ENCODE peak calls at places on chromosomes 4 and X, in seven cellular contexts. N is CD8-positive, alpha-beta memory T cell; B is HCEC 1CT; L is lung microvascular endothelial cell; U is NCI-H1105; I is spleen; V is progenitor cell of endocrine pancreas. C is an unnamed sample.

GRCh38 chr4:165312506-165312905 is 15.0 kb upstream of the MSMO1 start:
- DNase-seq in N (no peak), U (no peak), I (no peak), V (no peak), L (no peak), B (peak), C (no peak)

GRCh38 chr4:127155121-127155520 is 477.6 kb upstream of the INTU start:
- DNase-seq in N (no peak), V (no peak), I (no peak), U (no peak), B (no peak), L (no peak), C (no peak)

GRCh38 chr4:177246636-177247584 is 62.8 kb upstream of the NEIL3 start:
- DNase-seq in B (peak), N (no peak), I (no peak), U (no peak), V (no peak), L (no peak), C (no peak)

GRCh38 chrX:110683925-110684324 is 111.7 kb downstream of the CHRDL1 start:
- DNase-seq in U (no peak), I (no peak), N (no peak), B (no peak), V (no peak), L (no peak), C (no peak)

GRCh38 chr4:149344436-149344835 is 471.2 kb downstream of the IQCM start:
- DNase-seq in B (peak), I (no peak), V (no peak), N (no peak), U (no peak), L (peak), C (no peak)

GRCh38 chrX:13366698-13367097 is 46.8 kb upstream of the ATXN3L start:
- DNase-seq in U (no peak), L (no peak), V (no peak), I (no peak), N (no peak), B (no peak), C (no peak)

GRCh38 chr4:16329132-16329796 is 103.0 kb upstream of the TAPT1 start:
- DNase-seq in V (no peak), B (no peak), I (no peak), U (no peak), L (no peak), N (no peak), C (no peak)

GRCh38 chr4:128665514-128665913 is 144.0 kb upstream of the JADE1 start:
- DNase-seq in V (no peak), N (no peak), I (no peak), L (no peak), B (no peak), U (no peak), C (no peak)

GRCh38 chrX:103063918-103064434 is at the start of gene BEX1:
- DNase-seq in I (peak), V (peak), L (no peak), U (peak), N (no peak), B (peak), C (peak)

GRCh38 chr4:110354460-110354859 is 121.5 kb upstream of the ENPEP start:
- DNase-seq in L (no peak), I (no peak), B (no peak), V (no peak), U (no peak), N (no peak), C (no peak)

GRCh38 chr4:11799182-11799581 is 370.5 kb upstream of the HS3ST1 start:
- DNase-seq in I (no peak), N (no peak), U (no peak), L (no peak), B (no peak), V (no peak), C (no peak)

GRCh38 chrX:150087612-150088011 is 149.3 kb upstream of the EOLA2 start:
- DNase-seq in L (no peak), U (no peak), N (no peak), V (no peak), B (no peak), I (no peak), C (no peak)

GRCh38 chr4:101953949-101954348 is 163.4 kb downstream of the BANK1 start:
- DNase-seq in I (no peak), V (no peak), N (no peak), U (no peak), B (peak), L (no peak), C (peak)

GRCh38 chr4:23789765-23790164 is 100.1 kb downstream of the PPARGC1A start:
- DNase-seq in U (no peak), V (no peak), L (peak), B (peak), N (no peak), I (no peak), C (peak)

GRCh38 chr4:8329560-8329858 is 60.0 kb downstream of the HTRA3 start:
- DNase-seq in L (no peak), I (peak), B (no peak), N (no peak), V (no peak), U (no peak), C (no peak)

GRCh38 chr4:148043990-148044645 is 312.2 kb downstream of the ARHGAP10 start:
- DNase-seq in L (peak), V (no peak), U (no peak), N (no peak), B (no peak), I (no peak), C (no peak)

GRCh38 chr4:8679032-8679431 is 86.5 kb downstream of the CPZ start:
- DNase-seq in B (no peak), I (peak), U (no peak), V (no peak), L (no peak), N (no peak), C (no peak)

GRCh38 chrX:74449937-74450330 is 28.6 kb downstream of the SLC16A2 start:
- DNase-seq in I (no peak), N (no peak), L (no peak), U (no peak), B (peak), V (no peak), C (no peak)

GRCh38 chr4:1512738-1513660 is 106.8 kb upstream of the NKX1-1 start:
- DNase-seq in N (peak), I (peak), B (no peak), L (peak), V (peak), U (no peak), C (peak)

GRCh38 chrX:68937581-68937980 is 108.8 kb downstream of the EFNB1 start:
- DNase-seq in N (no peak), I (no peak), V (no peak), L (no peak), U (no peak), B (no peak), C (no peak)

GRCh38 chr4:101370663-101371210 is 23.4 kb upstream of the PPP3CA start:
- DNase-seq in N (no peak), B (no peak), L (no peak), V (no peak), I (no peak), U (no peak), C (no peak)

GRCh38 chr4:153643406-153644016 is 40.6 kb upstream of the TLR2 start:
- DNase-seq in B (peak), N (peak), I (no peak), U (peak), V (no peak), L (peak), C (peak)

GRCh38 chr4:35934370-35934981 is 309.8 kb downstream of the ARAP2 start:
- DNase-seq in V (no peak), L (peak), U (no peak), B (no peak), I (no peak), N (no peak), C (peak)

GRCh38 chr4:83282049-83282535 is 2.5 kb downstream of the COQ2 start:
- DNase-seq in B (peak), L (peak), V (peak), U (peak), N (peak), I (no peak), C (peak)

GRCh38 chrX:134684956-134685355 is 26.7 kb upstream of the PLAC1 start:
- DNase-seq in I (no peak), V (no peak), U (no peak), N (no peak), B (no peak), L (no peak), C (no peak)

GRCh38 chr4:2935762-2936743 is 27.2 kb downstream of the NOP14 start:
- DNase-seq in L (no peak), V (no peak), U (no peak), I (peak), N (no peak), B (no peak), C (no peak)

GRCh38 chrX:109448539-109448938 is 33.3 kb downstream of the GUCY2F start:
- DNase-seq in N (no peak), I (no peak), L (no peak), V (no peak), B (no peak), U (peak), C (no peak)

GRCh38 chr4:41506071-41506470 is 31.9 kb upstream of the LIMCH1 start:
- DNase-seq in N (no peak), I (no peak), V (no peak), U (no peak), B (peak), L (no peak), C (no peak)

GRCh38 chr4:105631818-105632400 is 76.6 kb downstream of the INTS12 start:
- DNase-seq in V (no peak), U (no peak), L (no peak), I (no peak), B (no peak), N (no peak), C (no peak)

GRCh38 chrX:46179748-46180147 is 365.5 kb downstream of the ZNF674 start:
- DNase-seq in V (no peak), U (no peak), L (no peak), I (no peak), N (no peak), B (no peak), C (no peak)

GRCh38 chr4:147481577-147482109 is 746 bp downstream of the EDNRA start:
- DNase-seq in N (no peak), L (no peak), U (peak), V (peak), I (no peak), B (no peak), C (no peak)

GRCh38 chrX:68894513-68895338 is 65.9 kb downstream of the EFNB1 start:
- DNase-seq in N (no peak), B (no peak), V (no peak), L (peak), I (peak), U (peak), C (no peak)

GRCh38 chrX:46811101-46811500 is 25.7 kb upstream of the RP2 start:
- DNase-seq in L (no peak), V (no peak), N (no peak), I (no peak), B (no peak), U (no peak), C (no peak)

GRCh38 chr4:81806485-81806884 is 334.8 kb upstream of the RASGEF1B start:
- DNase-seq in N (no peak), U (no peak), L (no peak), I (no peak), B (no peak), V (no peak), C (no peak)